ENCODE peak calls at places on chromosomes 16 and 17, in ten cellular contexts. T, K, E, A, M, I, S, Z, P and J are unnamed samples.

GRCh38 chr17:46979023-46979870 is at the start of gene RPRML:
- DNase-seq in T (peak), K (peak), E (no peak), A (no peak), M (no peak), I (no peak), S (no peak), Z (peak), P (no peak), J (no peak)

GRCh38 chr16:10039220-10040096 is 142.8 kb downstream of the GRIN2A start:
- DNase-seq in T (no peak), K (peak), E (no peak), A (no peak), M (no peak), I (no peak), S (no peak), Z (no peak), P (no peak), J (peak)

GRCh38 chr17:68512967-68513474 is 791 bp downstream of the PRKAR1A start:
- DNase-seq in T (no peak), K (peak), E (no peak), A (no peak), M (peak), I (no peak), S (peak), Z (peak), P (peak), J (no peak)

GRCh38 chr16:87198328-87198731 is 118.9 kb downstream of the C16orf95 start:
- DNase-seq in T (no peak), K (peak), E (no peak), A (no peak), M (no peak), I (no peak), S (no peak), Z (no peak), P (no peak), J (peak)

GRCh38 chr17:81184596-81184995 is 18.6 kb upstream of the AATK start:
- DNase-seq in T (no peak), K (no peak), E (no peak), A (no peak), M (no peak), I (no peak), S (no peak), Z (no peak), P (no peak), J (no peak)

GRCh38 chr17:5210853-5211252 is 19.2 kb upstream of the ZNF594 start:
- DNase-seq in T (no peak), K (no peak), E (no peak), A (no peak), M (no peak), I (no peak), S (no peak), Z (no peak), P (no peak), J (no peak)

GRCh38 chr16:82830944-82831343 is 204.2 kb downstream of the CDH13 start:
- DNase-seq in T (no peak), K (no peak), E (no peak), A (no peak), M (no peak), I (no peak), S (no peak), Z (no peak), P (no peak), J (no peak)

GRCh38 chr17:79988163-79988971 is 47.3 kb downstream of the TBC1D16 start:
- DNase-seq in T (peak), K (peak), E (no peak), A (no peak), M (peak), I (no peak), S (peak), Z (peak), P (no peak), J (peak)